ENCODE peak calls at places on chromosomes 4 and X, in four cellular contexts. P, G, S and W are unnamed samples.

GRCh38 chr4:82136161-82136801 is 237.5 kb downstream of the HNRNPD start:
- DNase-seq in P (no peak), G (no peak), S (no peak), W (no peak)

GRCh38 chrX:134737061-134737460 is 78.8 kb upstream of the PLAC1 start:
- DNase-seq in S (no peak), P (no peak), G (no peak), W (no peak)

GRCh38 chrX:11346283-11346682 is 53.1 kb downstream of the AMELX start:
- DNase-seq in S (no peak), G (no peak), P (no peak), W (no peak)

GRCh38 chr4:46425775-46426400 is 36.0 kb upstream of the GABRA2 start:
- DNase-seq in S (no peak), P (no peak), G (no peak), W (no peak)

GRCh38 chr4:168028568-168028967 is 63.8 kb upstream of the ANXA10 start:
- DNase-seq in P (peak; percentile 51), G (no peak), S (no peak), W (no peak)

GRCh38 chr4:128517096-128517738 is 229.6 kb upstream of the PGRMC2 start:
- DNase-seq in S (peak; percentile 71), G (no peak), P (no peak), W (no peak)

GRCh38 chrX:155000841-155001240 is 21.7 kb downstream of the F8 start:
- DNase-seq in P (no peak), G (no peak), S (no peak), W (no peak)

GRCh38 chr4:189597341-189597740 is 343.3 kb upstream of the FRG1 start:
- DNase-seq in G (no peak), P (no peak), S (no peak), W (no peak)

GRCh38 chrX:72694170-72694569 is 19.9 kb downstream of the PHKA1 start:
- DNase-seq in P (no peak), S (no peak), G (no peak), W (no peak)

GRCh38 chr4:26135331-26135730 is 185.5 kb upstream of the RBPJ start:
- DNase-seq in P (no peak), S (no peak), G (no peak), W (no peak)

GRCh38 chrX:71493111-71493613 is 39.7 kb upstream of the OGT start:
- DNase-seq in G (no peak), S (no peak), P (peak; percentile 34), W (peak; percentile 9)

GRCh38 chr4:121464854-121465253 is 84.0 kb upstream of the QRFPR start:
- DNase-seq in P (no peak), G (no peak), S (no peak), W (no peak)

GRCh38 chr4:102405706-102406510 is 60.6 kb upstream of the SLC39A8 start:
- DNase-seq in P (no peak), S (no peak), G (no peak), W (no peak)

GRCh38 chrX:45353462-45353861 is 152.8 kb upstream of the DIPK2B start:
- DNase-seq in G (no peak), S (no peak), P (no peak), W (no peak)

GRCh38 chrX:134782796-134783195 is 124.5 kb upstream of the PLAC1 start:
- DNase-seq in P (no peak), G (no peak), S (no peak), W (no peak)

GRCh38 chrX:137033774-137034507 is at the start of gene GPR101:
- DNase-seq in P (no peak), G (peak; percentile 75), S (no peak), W (no peak)

GRCh38 chr4:575281-576141 is 584 bp downstream of the TMEM271 start:
- DNase-seq in S (no peak), G (peak; percentile 86), P (no peak), W (no peak)

GRCh38 chr4:118718511-118719170 is 33.4 kb downstream of the METTL14 start:
- DNase-seq in P (no peak), S (no peak), G (no peak), W (no peak)
- TF ChIP-seq EP300 in P (no peak), S (no peak), G (no peak), W (no peak)

GRCh38 chr4:110170861-110171260 is 27.6 kb downstream of the ELOVL6 start:
- DNase-seq in S (no peak), G (no peak), P (no peak), W (no peak)
- TF ChIP-seq CTCF in S (no peak), G (no peak), P (no peak), W (no peak)

GRCh38 chrX:129793604-129794191 is 13.9 kb downstream of the SASH3 start:
- DNase-seq in P (no peak), G (peak; percentile 47), S (no peak), W (no peak)
- TF ChIP-seq POLR2AphosphoS5 in P (no peak), G (no peak), S (no peak), W (no peak)

GRCh38 chrX:14920196-14920595 is 47.0 kb downstream of the MOSPD2 start:
- DNase-seq in P (no peak), S (no peak), G (no peak), W (no peak)
- TF ChIP-seq EP300 in P (no peak), S (no peak), G (no peak), W (no peak)

DNA sequence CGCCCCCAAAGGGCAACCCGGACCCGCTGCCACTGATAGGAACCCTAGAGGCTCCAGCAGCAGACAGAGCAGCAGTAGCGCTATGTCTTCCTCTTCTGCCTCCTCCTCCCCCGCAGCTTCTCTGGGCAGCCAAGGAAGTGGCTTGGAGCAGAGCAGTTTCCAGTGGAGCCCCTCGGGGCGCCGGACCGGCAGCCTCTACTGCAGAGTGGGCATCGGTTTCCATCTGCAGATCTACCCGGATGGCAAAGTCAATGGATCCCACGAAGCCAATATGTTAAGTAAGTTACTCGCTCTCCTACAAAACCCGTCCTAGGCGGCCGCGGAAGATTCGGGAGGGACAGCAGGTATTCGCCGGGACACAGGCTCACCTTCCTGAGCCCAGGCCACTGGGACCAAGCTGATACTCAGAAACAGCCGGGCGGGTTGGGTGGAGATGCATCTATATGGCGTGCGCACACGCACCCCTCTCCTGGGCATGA is 477 bp downstream of the FGF5 start:
- DNase-seq in S (peak; percentile 55), G (peak; percentile 65), P (no peak), W (no peak)
- TF ChIP-seq CTCF in S (no peak), G (no peak), P (no peak), W (no peak)

GRCh38 chr4:41752081-41752836 is 3.7 kb upstream of the PHOX2B start:
- DNase-seq in S (no peak), P (no peak), G (no peak), W (no peak)

GRCh38 chr4:41750158-41750623 is 1.7 kb upstream of the PHOX2B start:
- DNase-seq in P (no peak), S (no peak), G (no peak), W (no peak)

GRCh38 chr4:41751325-41752061 is 3.0 kb upstream of the PHOX2B start:
- DNase-seq in S (peak; percentile 33), G (peak; percentile 67), P (no peak), W (no peak)

GRCh38 chr4:41749650-41750049 is 1.1 kb upstream of the PHOX2B start:
- DNase-seq in S (no peak), G (no peak), P (no peak), W (no peak)

GRCh38 chr4:41750624-41751324 is 2.2 kb upstream of the PHOX2B start:
- DNase-seq in P (no peak), S (no peak), G (peak; percentile 54), W (no peak)
- TF ChIP-seq POLR2AphosphoS5 in P (no peak), S (no peak), G (no peak), W (no peak)